ENCODE peak calls at places on chromosomes 2 and 18, in five cellular contexts. R is psoas muscle, U is left ventricle myocardium inferior, A is neural crest cell, B is fibroblast of pulmonary artery. N is an unnamed sample.

GRCh38 chr2:105502625-105503334 is 103.9 kb upstream of the FHL2 start:
- DNase-seq in U (no peak), R (no peak), A (no peak), B (no peak), N (no peak)

GRCh38 chr2:241216211-241216761 is 27.8 kb downstream of the ANO7 start:
- DNase-seq in R (no peak), B (no peak), U (no peak), A (no peak), N (no peak)

GRCh38 chr2:189347540-189347939 is 93.7 kb upstream of the WDR75 start:
- DNase-seq in A (no peak), B (peak), U (no peak), R (no peak), N (peak)

GRCh38 chr2:1584691-1585485 is 159.4 kb downstream of the PXDN start:
- DNase-seq in R (no peak), A (no peak), U (no peak), B (no peak), N (no peak)

GRCh38 chr2:196365132-196365531 is 193.8 kb upstream of the STK17B start:
- DNase-seq in R (no peak), U (no peak), A (no peak), B (peak), N (no peak)

GRCh38 chr2:25078171-25079049 is 36.5 kb downstream of the EFR3B start:
- DNase-seq in U (no peak), R (no peak), B (peak), A (no peak), N (peak)

GRCh38 chr2:99260184-99260583 is 4.7 kb upstream of the LYG2 start:
- DNase-seq in B (no peak), R (no peak), A (no peak), U (no peak), N (no peak)

GRCh38 chr18:11980148-11980554 is 1.2 kb upstream of the IMPA2 start:
- DNase-seq in U (no peak), A (no peak), B (no peak), R (no peak), N (peak)

GRCh38 chr18:13524054-13524453 is 202.3 kb downstream of the FAM210A start:
- DNase-seq in U (no peak), B (no peak), R (no peak), A (no peak), N (no peak)

GRCh38 chr18:21386523-21387240 is 144.7 kb downstream of the GREB1L start:
- DNase-seq in R (no peak), U (no peak), A (no peak), B (no peak), N (no peak)

GRCh38 chr2:46540496-46541342 is 61.4 kb downstream of the TMEM247 start:
- DNase-seq in U (no peak), R (peak), B (peak), A (no peak), N (peak)

GRCh38 chr2:131115752-131116151 is 10.6 kb downstream of the PLEKHB2 start:
- DNase-seq in R (no peak), B (no peak), A (no peak), U (no peak), N (no peak)

GRCh38 chr2:23828986-23829385 is 97.9 kb downstream of the ATAD2B start:
- DNase-seq in B (peak), R (no peak), A (no peak), U (no peak), N (peak)

GRCh38 chr2:3091696-3092095 is 285.9 kb downstream of the EIPR1 start:
- DNase-seq in A (no peak), U (no peak), B (no peak), R (no peak), N (no peak)

GRCh38 chr2:86274265-86274917 is 63.0 kb downstream of the REEP1 start:
- DNase-seq in U (no peak), R (no peak), B (peak), A (no peak), N (peak)

GRCh38 chr2:10654069-10654468 is 35.7 kb downstream of the NOL10 start:
- DNase-seq in U (no peak), A (no peak), B (peak), R (no peak), N (peak)

GRCh38 chr2:6945087-6945813 is 28.0 kb downstream of the RNF144A start:
- DNase-seq in B (no peak), R (no peak), U (no peak), A (no peak), N (no peak)

GRCh38 chr2:26605969-26606846 is 35.0 kb downstream of the CIB4 start:
- DNase-seq in A (no peak), R (no peak), B (no peak), U (no peak), N (no peak)

GRCh38 chr2:229591611-229592010 is 122.7 kb downstream of the DNER start:
- DNase-seq in B (no peak), R (no peak), A (no peak), U (no peak), N (no peak)

GRCh38 chr18:8029061-8029460 is 461.9 kb downstream of the PTPRM start:
- DNase-seq in B (no peak), A (no peak), U (no peak), R (no peak), N (no peak)

GRCh38 chr2:85933753-85934594 is 45.2 kb upstream of the ST3GAL5 start:
- DNase-seq in R (no peak), B (peak), A (no peak), U (no peak), N (peak)

GRCh38 chr2:120631241-120631640 is 104.4 kb upstream of the GLI2 start:
- DNase-seq in B (no peak), R (no peak), U (no peak), A (no peak), N (no peak)

GRCh38 chr2:80454628-80455027 is 150.1 kb upstream of the LRRTM1 start:
- DNase-seq in U (peak), A (no peak), R (no peak), B (no peak), N (no peak)

GRCh38 chr2:162929571-162929970 is 91.0 kb upstream of the KCNH7 start:
- DNase-seq in B (no peak), A (no peak), R (no peak), U (no peak), N (peak)

GRCh38 chr2:87401726-87402345 is 346.1 kb upstream of the PLGLB2 start:
- DNase-seq in R (no peak), A (no peak), U (no peak), B (no peak), N (no peak)

GRCh38 chr18:45540146-45540545 is 75.1 kb upstream of the SLC14A2 start:
- DNase-seq in R (no peak), B (no peak), A (no peak), U (no peak), N (no peak)

GRCh38 chr2:158509928-158510797 is 53.4 kb downstream of the PKP4 start:
- DNase-seq in R (no peak), U (no peak), A (no peak), B (no peak), N (peak)

GRCh38 chr2:170236639-170237037 is 58.7 kb downstream of the MYO3B start:
- DNase-seq in A (no peak), U (no peak), B (no peak), R (no peak), N (no peak)

GRCh38 chr2:232698552-232699091 is 1.5 kb downstream of the GIGYF2 start:
- DNase-seq in B (no peak), A (no peak), R (no peak), U (no peak), N (peak)

GRCh38 chr2:44918095-44918775 is 23.3 kb upstream of the SIX3 start:
- DNase-seq in U (no peak), A (no peak), R (no peak), B (no peak), N (peak)

GRCh38 chr18:57698571-57699276 is 77.1 kb upstream of the NARS1 start:
- DNase-seq in B (peak), U (no peak), A (no peak), R (no peak), N (peak)

GRCh38 chr2:119857742-119858141 is 98.0 kb downstream of the PTPN4 start:
- DNase-seq in U (no peak), B (no peak), A (no peak), R (no peak), N (no peak)

GRCh38 chr18:13494879-13495465 is 231.4 kb downstream of the FAM210A start:
- DNase-seq in A (no peak), U (no peak), R (no peak), B (no peak), N (no peak)

GRCh38 chr18:24022141-24022540 is 7.6 kb downstream of the TTC39C start:
- DNase-seq in B (peak), R (no peak), A (no peak), U (no peak), N (no peak)

GRCh38 chr18:6752200-6752873 is 22.8 kb downstream of the ARHGAP28 start:
- DNase-seq in A (no peak), U (no peak), R (no peak), B (peak), N (no peak)

GRCh38 chr2:155815851-155816250 is 516.7 kb downstream of the NR4A2 start:
- DNase-seq in R (no peak), U (no peak), B (peak), A (no peak), N (peak)

GRCh38 chr2:17521621-17522020 is 3.4 kb upstream of the RAD51AP2 start:
- DNase-seq in U (no peak), A (no peak), R (no peak), B (no peak), N (no peak)

GRCh38 chr18:12334280-12335262 is 26.5 kb downstream of the TUBB6 start:
- DNase-seq in U (peak), A (no peak), B (no peak), R (no peak), N (no peak)

GRCh38 chr18:11497585-11497984 is 111.8 kb upstream of the SLC35G4 start:
- DNase-seq in A (no peak), R (no peak), U (no peak), B (peak), N (peak)

GRCh38 chr2:134254836-134255235 is 964 bp downstream of the MGAT5 start:
- DNase-seq in U (no peak), B (no peak), A (no peak), R (no peak), N (no peak)

GRCh38 chr2:225017713-225018112 is 24.6 kb downstream of the DOCK10 start:
- DNase-seq in R (no peak), U (no peak), B (no peak), A (no peak), N (no peak)
- TF ChIP-seq CTCF in R (no peak), U (no peak), B (no peak), A (no peak), N (no peak)

DNA sequence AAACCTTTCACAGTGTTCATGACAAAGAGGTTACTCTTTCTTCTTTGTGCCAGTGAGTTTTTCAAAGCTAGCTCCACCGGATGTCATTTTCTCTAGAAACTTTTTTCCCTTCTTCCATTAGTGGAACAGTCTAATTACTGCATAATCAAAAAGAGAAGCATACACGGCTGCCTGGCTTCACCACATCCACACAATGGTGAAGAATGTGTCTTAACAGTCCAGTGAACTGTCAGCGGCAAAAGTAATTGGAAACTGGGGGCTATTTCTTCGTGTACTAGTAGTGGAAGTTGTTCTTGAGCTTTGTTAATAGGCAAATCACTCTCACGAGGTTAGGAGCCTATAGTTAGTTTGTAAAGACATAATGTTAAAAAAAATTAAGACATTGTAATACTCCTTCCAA is 32.9 kb upstream of the PIK3C3 start:
- DNase-seq in B (no peak), U (no peak), R (no peak), A (no peak), N (no peak)
- TF ChIP-seq CTCF in B (no peak), U (no peak), R (no peak), A (no peak), N (no peak)

DNA sequence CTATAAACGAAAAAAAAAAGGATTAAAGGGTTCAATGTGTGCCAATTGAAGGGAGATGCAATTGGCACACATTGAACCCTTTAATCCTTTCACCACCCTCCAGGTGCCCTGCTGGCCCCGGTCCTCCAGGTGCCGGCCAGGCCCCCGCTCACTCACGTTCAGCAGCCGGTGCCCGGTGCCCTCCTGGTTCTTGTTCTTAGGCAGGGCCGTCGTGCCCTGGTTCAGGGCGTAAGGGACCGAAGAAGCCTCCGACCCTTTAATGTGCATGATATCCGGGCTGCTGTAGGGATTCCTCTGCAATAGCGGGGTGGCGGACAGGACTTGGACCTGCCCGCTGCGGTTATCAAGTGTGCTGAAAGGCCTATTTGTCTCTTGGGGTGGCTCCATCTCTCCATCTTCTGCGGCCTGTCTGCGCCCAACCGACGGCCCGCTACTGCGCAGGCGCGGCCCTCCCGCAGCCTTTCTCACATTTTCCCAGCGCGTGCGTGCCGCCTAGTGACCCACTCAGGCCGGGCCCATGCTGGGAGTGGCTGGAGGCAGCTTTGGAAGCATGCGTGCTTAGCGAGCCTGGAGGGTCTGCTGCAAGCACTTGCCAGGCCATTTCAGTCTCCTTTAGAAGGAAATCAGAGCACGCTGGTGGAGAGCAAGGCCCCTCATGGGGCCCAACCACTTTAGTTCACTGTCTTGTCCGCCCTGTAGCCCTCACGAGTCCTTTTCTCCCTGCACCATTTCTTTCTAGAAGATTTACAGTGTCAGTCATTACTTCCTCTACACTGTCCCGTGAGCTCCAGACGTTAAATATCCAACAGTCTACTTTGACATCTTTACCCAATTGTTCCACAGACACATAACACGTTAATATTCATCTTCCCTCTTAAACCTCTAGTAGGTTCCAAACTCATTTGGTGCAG is 24.3 kb downstream of the TMEM237 start:
- DNase-seq in U (peak), A (no peak), R (peak), B (peak), N (peak)
- TF ChIP-seq CTCF in U (peak), A (no peak), R (no peak), B (peak), N (peak)

DNA sequence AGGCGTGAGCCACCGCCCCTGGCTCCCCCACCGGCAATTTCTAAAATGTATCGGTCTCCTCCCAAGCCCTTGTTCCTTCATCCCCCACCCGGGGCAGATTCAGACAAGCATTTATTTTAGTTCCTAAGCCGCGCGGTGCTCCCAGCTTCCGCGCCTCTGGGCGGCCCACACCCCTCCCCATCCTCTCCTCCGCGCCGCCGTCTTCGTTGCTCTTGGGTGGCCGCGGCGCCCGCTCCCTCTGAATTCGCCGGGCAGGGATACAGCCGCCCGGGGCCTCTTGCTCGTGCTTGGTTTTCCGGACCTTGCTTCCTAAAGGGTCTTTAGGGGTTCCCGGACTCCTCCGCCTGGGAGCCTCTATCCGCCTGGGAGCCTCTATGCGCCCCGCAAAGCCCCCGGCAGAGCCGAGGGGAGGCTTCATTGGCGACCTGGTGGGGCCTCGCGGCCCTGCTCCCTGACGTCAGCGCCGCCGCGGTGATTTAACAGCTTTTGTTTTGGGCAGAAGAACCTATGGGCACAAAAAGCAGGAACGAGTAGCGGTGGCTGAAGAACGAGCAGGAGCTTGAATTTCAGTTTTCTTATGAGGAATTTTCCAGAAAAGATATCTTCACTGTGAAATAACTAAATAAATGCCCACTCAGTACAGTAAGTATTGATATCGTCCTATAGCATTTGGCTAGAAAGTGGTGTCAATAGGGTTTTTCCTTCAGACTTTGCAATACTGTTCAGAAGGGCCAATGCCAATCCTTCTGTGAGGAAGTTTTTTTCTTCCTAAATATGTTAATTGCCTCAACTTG is 37.3 kb downstream of the PRKRA start:
- DNase-seq in B (peak), U (peak), A (peak), R (peak), N (peak)
- TF ChIP-seq CTCF in B (no peak), U (no peak), A (peak), R (no peak), N (no peak)

DNA sequence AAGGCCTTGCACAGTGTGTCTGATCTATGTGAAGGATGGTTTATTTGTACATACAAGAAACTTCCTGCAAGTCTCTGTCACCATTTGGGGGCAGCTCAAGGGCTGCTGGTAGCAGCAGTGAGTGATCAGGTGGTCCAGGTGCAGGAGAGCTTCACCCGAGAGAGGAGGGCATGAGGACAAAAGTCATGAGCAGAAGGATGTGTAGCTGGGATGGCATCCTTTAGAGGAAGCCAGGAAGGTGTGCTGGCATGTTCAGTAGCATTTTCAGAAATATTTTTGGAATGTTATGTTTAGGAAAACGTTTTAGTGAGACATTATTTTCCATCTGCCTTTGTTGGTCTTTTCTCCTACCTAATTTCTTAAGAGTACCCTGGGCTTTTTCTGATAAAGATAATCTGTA is 31.9 kb downstream of the VWA3B start:
- DNase-seq in A (no peak), R (no peak), U (no peak), B (no peak), N (no peak)
- TF ChIP-seq CTCF in A (no peak), R (no peak), U (no peak), B (no peak), N (no peak)

DNA sequence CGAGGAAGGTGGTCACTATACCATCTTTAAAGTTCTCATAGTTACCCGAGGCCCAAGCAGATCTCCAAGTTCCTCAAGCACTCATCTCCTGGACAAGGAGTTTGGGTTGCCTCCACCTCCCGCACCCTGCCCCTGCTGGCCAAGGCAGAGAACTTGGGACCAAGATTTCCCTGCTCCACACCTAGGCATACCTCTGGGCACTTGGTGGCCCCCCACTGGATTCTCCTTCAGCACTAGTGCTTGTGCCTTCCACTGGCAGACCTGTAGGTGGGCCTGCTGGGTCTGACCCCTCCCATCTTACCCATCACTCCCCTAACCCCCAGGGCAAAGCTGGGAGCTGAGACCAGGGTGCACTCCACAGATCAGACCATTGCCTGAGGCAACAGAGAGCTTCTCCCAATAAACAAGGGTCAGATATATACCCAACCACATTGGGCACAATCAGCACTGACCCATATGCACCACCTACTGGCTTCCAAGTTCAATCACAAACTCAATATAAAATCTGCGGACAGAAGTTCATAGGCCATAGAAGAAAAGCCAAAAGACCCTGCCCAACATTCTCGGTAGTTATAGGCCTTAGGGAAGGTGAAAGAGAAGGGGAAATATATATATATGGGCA is 244.2 kb downstream of the EXOC6B start:
- DNase-seq in B (no peak), R (no peak), U (no peak), A (no peak), N (no peak)
- TF ChIP-seq CTCF in B (no peak), R (no peak), U (no peak), A (no peak), N (peak)

GRCh38 chr2:68764041-68764780 is 29.6 kb downstream of the ARHGAP25 start:
- DNase-seq in B (no peak), R (no peak), U (no peak), A (no peak), N (no peak)

GRCh38 chr2:68764781-68765385 is 30.3 kb downstream of the ARHGAP25 start:
- DNase-seq in B (peak), A (no peak), U (no peak), R (no peak), N (no peak)

GRCh38 chr2:68765739-68766377 is 31.2 kb downstream of the ARHGAP25 start:
- DNase-seq in U (no peak), A (no peak), R (no peak), B (peak), N (peak)

GRCh38 chr2:68762665-68763064 is 28.1 kb downstream of the ARHGAP25 start:
- DNase-seq in R (no peak), B (peak), A (no peak), U (no peak), N (no peak)

GRCh38 chr2:68762112-68762511 is 27.5 kb downstream of the ARHGAP25 start:
- DNase-seq in A (no peak), R (no peak), U (no peak), B (no peak), N (no peak)
- TF ChIP-seq CTCF in A (no peak), R (no peak), U (no peak), B (no peak), N (no peak)